ENCODE peak calls at places on chromosomes 16 and 17, in ten cellular contexts. One of them, this sample, is unnamed.

GRCh38 chr16:67170948-67171649 is 761 bp downstream of the NOL3 start:
- DNase-seq in heart left ventricle: no peak
- DNase-seq in Peyer's patch: no peak
- DNase-seq in breast epithelium: no peak
- DNase-seq in HCT116: no peak
- DNase-seq in tibial nerve: peak
- DNase-seq in A549: peak
- DNase-seq in transverse colon: no peak
- DNase-seq in adrenal gland: no peak
- DNase-seq in right lobe of liver: no peak
- DNase-seq in this sample: no peak

GRCh38 chr16:72787519-72788268 is 260.2 kb downstream of the ZFHX3 start:
- DNase-seq in transverse colon: peak
- DNase-seq in HCT116: no peak
- DNase-seq in adrenal gland: peak
- DNase-seq in breast epithelium: peak
- DNase-seq in A549: no peak
- DNase-seq in tibial nerve: peak
- DNase-seq in right lobe of liver: no peak
- DNase-seq in Peyer's patch: peak
- DNase-seq in heart left ventricle: peak
- DNase-seq in this sample: no peak

GRCh38 chr16:85239239-85239638 is 127.0 kb upstream of the CIBAR2 start:
- DNase-seq in A549: no peak
- DNase-seq in heart left ventricle: no peak
- DNase-seq in breast epithelium: no peak
- DNase-seq in transverse colon: no peak
- DNase-seq in HCT116: no peak
- DNase-seq in Peyer's patch: no peak
- DNase-seq in tibial nerve: no peak
- DNase-seq in right lobe of liver: no peak
- DNase-seq in adrenal gland: no peak
- DNase-seq in this sample: no peak

GRCh38 chr16:79768594-79768993 is 168.1 kb upstream of the MAF start:
- DNase-seq in heart left ventricle: no peak
- DNase-seq in Peyer's patch: peak
- DNase-seq in transverse colon: peak
- DNase-seq in HCT116: no peak
- DNase-seq in adrenal gland: no peak
- DNase-seq in breast epithelium: no peak
- DNase-seq in tibial nerve: peak
- DNase-seq in right lobe of liver: peak
- DNase-seq in A549: no peak
- DNase-seq in this sample: no peak

GRCh38 chr17:40500709-40501108 is 714 bp downstream of the TNS4 start:
- DNase-seq in Peyer's patch: peak
- DNase-seq in A549: no peak
- DNase-seq in heart left ventricle: no peak
- DNase-seq in transverse colon: no peak
- DNase-seq in adrenal gland: no peak
- DNase-seq in breast epithelium: no peak
- DNase-seq in tibial nerve: no peak
- DNase-seq in HCT116: no peak
- DNase-seq in right lobe of liver: no peak
- DNase-seq in this sample: no peak

GRCh38 chr17:17314501-17315071 is 11.4 kb downstream of the NT5M start:
- DNase-seq in adrenal gland: no peak
- DNase-seq in heart left ventricle: no peak
- DNase-seq in breast epithelium: no peak
- DNase-seq in transverse colon: no peak
- DNase-seq in right lobe of liver: no peak
- DNase-seq in tibial nerve: no peak
- DNase-seq in A549: no peak
- DNase-seq in Peyer's patch: no peak
- DNase-seq in HCT116: no peak
- DNase-seq in this sample: no peak

GRCh38 chr17:74608511-74608910 is 15.0 kb downstream of the CD300E start:
- DNase-seq in adrenal gland: no peak
- DNase-seq in right lobe of liver: no peak
- DNase-seq in transverse colon: no peak
- DNase-seq in tibial nerve: no peak
- DNase-seq in heart left ventricle: no peak
- DNase-seq in A549: no peak
- DNase-seq in Peyer's patch: no peak
- DNase-seq in breast epithelium: no peak
- DNase-seq in HCT116: no peak
- DNase-seq in this sample: no peak

GRCh38 chr17:67019126-67019507 is 25.2 kb upstream of the CACNG1 start:
- DNase-seq in breast epithelium: no peak
- DNase-seq in tibial nerve: no peak
- DNase-seq in right lobe of liver: no peak
- DNase-seq in heart left ventricle: no peak
- DNase-seq in Peyer's patch: no peak
- DNase-seq in A549: no peak
- DNase-seq in HCT116: no peak
- DNase-seq in adrenal gland: no peak
- DNase-seq in transverse colon: no peak
- DNase-seq in this sample: no peak

GRCh38 chr17:37111329-37111728 is 162.6 kb downstream of the AATF start:
- DNase-seq in tibial nerve: no peak
- DNase-seq in adrenal gland: no peak
- DNase-seq in heart left ventricle: no peak
- DNase-seq in breast epithelium: no peak
- DNase-seq in HCT116: no peak
- DNase-seq in transverse colon: no peak
- DNase-seq in A549: no peak
- DNase-seq in Peyer's patch: no peak
- DNase-seq in right lobe of liver: no peak
- DNase-seq in this sample: no peak

GRCh38 chr16:46894011-46894672 is 10.0 kb downstream of the GPT2 start:
- DNase-seq in HCT116: no peak
- DNase-seq in tibial nerve: no peak
- DNase-seq in transverse colon: no peak
- DNase-seq in right lobe of liver: peak
- DNase-seq in breast epithelium: no peak
- DNase-seq in A549: no peak
- DNase-seq in adrenal gland: no peak
- DNase-seq in heart left ventricle: peak
- DNase-seq in Peyer's patch: no peak
- DNase-seq in this sample: no peak
- H3K4me3 ChIP-seq in HCT116: no peak
- H3K4me3 ChIP-seq in tibial nerve: no peak
- H3K4me3 ChIP-seq in transverse colon: no peak
- H3K4me3 ChIP-seq in right lobe of liver: no peak
- H3K4me3 ChIP-seq in breast epithelium: no peak
- H3K4me3 ChIP-seq in A549: no peak
- H3K4me3 ChIP-seq in adrenal gland: no peak
- H3K4me3 ChIP-seq in heart left ventricle: no peak
- H3K4me3 ChIP-seq in Peyer's patch: no peak
- H3K4me3 ChIP-seq in this sample: no peak

GRCh38 chr16:30521476-30521872 is 4.9 kb downstream of the ZNF768 start:
- DNase-seq in tibial nerve: no peak
- DNase-seq in adrenal gland: no peak
- DNase-seq in heart left ventricle: no peak
- DNase-seq in HCT116: no peak
- DNase-seq in Peyer's patch: no peak
- DNase-seq in A549: no peak
- DNase-seq in right lobe of liver: no peak
- DNase-seq in breast epithelium: no peak
- DNase-seq in transverse colon: no peak
- DNase-seq in this sample: no peak
- TF ChIP-seq POLR2A in tibial nerve: no peak
- TF ChIP-seq POLR2A in adrenal gland: no peak
- TF ChIP-seq POLR2A in heart left ventricle: no peak
- TF ChIP-seq POLR2A in HCT116: no peak
- TF ChIP-seq POLR2A in Peyer's patch: no peak
- TF ChIP-seq POLR2A in A549: no peak
- TF ChIP-seq POLR2A in right lobe of liver: no peak
- TF ChIP-seq POLR2A in breast epithelium: no peak
- TF ChIP-seq POLR2A in transverse colon: no peak
- TF ChIP-seq POLR2A in this sample: no peak

GRCh38 chr17:21041753-21042433 is 918 bp downstream of the USP22 start:
- DNase-seq in heart left ventricle: peak
- DNase-seq in adrenal gland: peak
- DNase-seq in transverse colon: peak
- DNase-seq in right lobe of liver: peak
- DNase-seq in breast epithelium: peak
- DNase-seq in A549: peak
- DNase-seq in tibial nerve: peak
- DNase-seq in HCT116: peak
- DNase-seq in Peyer's patch: peak
- DNase-seq in this sample: no peak
- H3K4me3 ChIP-seq in heart left ventricle: peak
- H3K4me3 ChIP-seq in adrenal gland: peak
- H3K4me3 ChIP-seq in transverse colon: peak
- H3K4me3 ChIP-seq in right lobe of liver: peak
- H3K4me3 ChIP-seq in breast epithelium: peak
- H3K4me3 ChIP-seq in A549: peak
- H3K4me3 ChIP-seq in tibial nerve: peak
- H3K4me3 ChIP-seq in HCT116: peak
- H3K4me3 ChIP-seq in Peyer's patch: peak
- H3K4me3 ChIP-seq in this sample: peak

DNA sequence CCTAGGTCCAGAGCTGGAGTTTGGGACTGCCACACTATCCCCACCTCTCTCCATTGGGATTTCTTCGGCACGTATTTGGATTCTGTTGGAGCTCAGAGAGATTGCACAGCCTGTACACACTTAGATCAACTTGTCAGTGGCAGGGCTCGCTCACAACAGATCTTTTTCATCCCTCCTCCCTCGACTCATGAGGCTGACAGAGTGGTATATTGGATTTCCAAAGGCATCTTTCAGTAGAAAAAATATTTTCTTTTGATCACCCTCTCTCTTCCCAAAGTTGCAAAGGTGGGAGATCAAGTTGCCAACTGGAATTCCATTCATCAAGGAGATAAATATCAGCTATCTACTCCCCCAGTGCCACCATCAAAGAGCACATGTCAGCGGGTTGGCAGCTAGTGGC is 539.6 kb upstream of the CDH11 start:
- DNase-seq in HCT116: no peak
- DNase-seq in tibial nerve: no peak
- DNase-seq in breast epithelium: no peak
- DNase-seq in adrenal gland: no peak
- DNase-seq in heart left ventricle: no peak
- DNase-seq in right lobe of liver: no peak
- DNase-seq in transverse colon: no peak
- DNase-seq in Peyer's patch: no peak
- DNase-seq in A549: no peak
- DNase-seq in this sample: no peak
- TF ChIP-seq POLR2A in HCT116: no peak
- TF ChIP-seq POLR2A in tibial nerve: no peak
- TF ChIP-seq POLR2A in breast epithelium: no peak
- TF ChIP-seq POLR2A in adrenal gland: no peak
- TF ChIP-seq POLR2A in heart left ventricle: no peak
- TF ChIP-seq POLR2A in right lobe of liver: no peak
- TF ChIP-seq POLR2A in transverse colon: no peak
- TF ChIP-seq POLR2A in Peyer's patch: no peak
- TF ChIP-seq POLR2A in A549: no peak
- TF ChIP-seq POLR2A in this sample: no peak

GRCh38 chr17:77143306-77143705 is 2.5 kb downstream of the SEC14L1 start:
- DNase-seq in A549: no peak
- DNase-seq in HCT116: no peak
- DNase-seq in transverse colon: no peak
- DNase-seq in breast epithelium: no peak
- DNase-seq in tibial nerve: no peak
- DNase-seq in heart left ventricle: no peak
- DNase-seq in right lobe of liver: no peak
- DNase-seq in Peyer's patch: no peak
- DNase-seq in adrenal gland: no peak
- DNase-seq in this sample: no peak
- H3K4me3 ChIP-seq in A549: no peak
- H3K4me3 ChIP-seq in HCT116: no peak
- H3K4me3 ChIP-seq in transverse colon: no peak
- H3K4me3 ChIP-seq in breast epithelium: peak
- H3K4me3 ChIP-seq in tibial nerve: no peak
- H3K4me3 ChIP-seq in heart left ventricle: peak
- H3K4me3 ChIP-seq in right lobe of liver: peak
- H3K4me3 ChIP-seq in Peyer's patch: peak
- H3K4me3 ChIP-seq in adrenal gland: no peak
- H3K4me3 ChIP-seq in this sample: no peak

GRCh38 chr17:80724723-80725388 is 180.2 kb downstream of the RPTOR start:
- DNase-seq in tibial nerve: no peak
- DNase-seq in right lobe of liver: no peak
- DNase-seq in heart left ventricle: no peak
- DNase-seq in transverse colon: no peak
- DNase-seq in breast epithelium: no peak
- DNase-seq in Peyer's patch: no peak
- DNase-seq in adrenal gland: no peak
- DNase-seq in HCT116: peak
- DNase-seq in A549: peak
- DNase-seq in this sample: no peak

GRCh38 chr17:80729016-80729415 is 184.4 kb downstream of the RPTOR start:
- DNase-seq in heart left ventricle: no peak
- DNase-seq in right lobe of liver: no peak
- DNase-seq in tibial nerve: no peak
- DNase-seq in adrenal gland: no peak
- DNase-seq in transverse colon: no peak
- DNase-seq in Peyer's patch: no peak
- DNase-seq in breast epithelium: no peak
- DNase-seq in HCT116: no peak
- DNase-seq in A549: no peak
- DNase-seq in this sample: no peak

GRCh38 chr17:80725532-80725931 is 180.9 kb downstream of the RPTOR start:
- DNase-seq in adrenal gland: no peak
- DNase-seq in A549: no peak
- DNase-seq in right lobe of liver: no peak
- DNase-seq in tibial nerve: no peak
- DNase-seq in transverse colon: no peak
- DNase-seq in Peyer's patch: no peak
- DNase-seq in HCT116: no peak
- DNase-seq in heart left ventricle: no peak
- DNase-seq in breast epithelium: no peak
- DNase-seq in this sample: no peak

GRCh38 chr17:80727409-80727755 is 182.7 kb downstream of the RPTOR start:
- DNase-seq in tibial nerve: no peak
- DNase-seq in right lobe of liver: peak
- DNase-seq in breast epithelium: no peak
- DNase-seq in HCT116: no peak
- DNase-seq in adrenal gland: no peak
- DNase-seq in heart left ventricle: no peak
- DNase-seq in A549: no peak
- DNase-seq in transverse colon: no peak
- DNase-seq in Peyer's patch: no peak
- DNase-seq in this sample: no peak

GRCh38 chr17:80726558-80727408 is 182.1 kb downstream of the RPTOR start:
- DNase-seq in Peyer's patch: no peak
- DNase-seq in adrenal gland: no peak
- DNase-seq in A549: no peak
- DNase-seq in transverse colon: no peak
- DNase-seq in breast epithelium: no peak
- DNase-seq in tibial nerve: no peak
- DNase-seq in right lobe of liver: no peak
- DNase-seq in HCT116: no peak
- DNase-seq in heart left ventricle: no peak
- DNase-seq in this sample: no peak
- TF ChIP-seq POLR2A in Peyer's patch: no peak
- TF ChIP-seq POLR2A in adrenal gland: no peak
- TF ChIP-seq POLR2A in A549: no peak
- TF ChIP-seq POLR2A in transverse colon: no peak
- TF ChIP-seq POLR2A in breast epithelium: no peak
- TF ChIP-seq POLR2A in tibial nerve: no peak
- TF ChIP-seq POLR2A in right lobe of liver: no peak
- TF ChIP-seq POLR2A in HCT116: no peak
- TF ChIP-seq POLR2A in heart left ventricle: no peak
- TF ChIP-seq POLR2A in this sample: no peak

This sample was measured in vagina.